ENCODE peak calls at places on chromosomes 6 and 20, in six cellular contexts. T is NCI-H2081; N is activated CD8-positive, alpha-beta memory T cell treated with anti-CD3 and anti-CD28 coated beads, Interleukin-2, amount 50 U/mL, for 48 hours; P is posterior cingulate gyrus; E is transverse colon; O is NCI-H774. B is an unnamed sample.

GRCh38 chr6:110523461-110524021 is 47.1 kb upstream of the SLC22A16 start:
- DNase-seq in E (no peak), O (no peak), N (no peak), T (no peak), P (no peak), B (no peak)

GRCh38 chr20:63309261-63310071 is 16.5 kb downstream of the COL20A1 start:
- DNase-seq in O (no peak), T (no peak), N (peak), P (peak), E (peak), B (peak)

GRCh38 chr6:129863664-129864063 is 2.5 kb upstream of the TMEM244 start:
- DNase-seq in N (no peak), T (no peak), P (no peak), E (no peak), O (no peak), B (no peak)

GRCh38 chr6:41528409-41528963 is 17.7 kb upstream of the FOXP4 start:
- DNase-seq in T (no peak), P (no peak), O (no peak), N (no peak), E (no peak), B (no peak)

GRCh38 chr20:44069203-44069931 is 117.6 kb downstream of the JPH2 start:
- DNase-seq in E (peak), N (peak), P (no peak), O (no peak), T (no peak), B (no peak)

GRCh38 chr20:63178889-63179751 is 36.8 kb downstream of the YTHDF1 start:
- DNase-seq in P (peak), N (peak), E (peak), O (peak), T (peak), B (peak)

GRCh38 chr6:109212683-109213082 is 117.4 kb downstream of the CEP57L1 start:
- DNase-seq in N (no peak), P (no peak), T (no peak), E (no peak), O (no peak), B (no peak)

GRCh38 chr6:43978473-43979360 is 148.5 kb downstream of the MRPL14 start:
- DNase-seq in P (no peak), O (no peak), N (peak), T (no peak), E (no peak), B (no peak)

GRCh38 chr6:13674533-13675190 is 37.0 kb downstream of the RANBP9 start:
- DNase-seq in P (no peak), N (no peak), O (no peak), T (no peak), E (no peak), B (no peak)

GRCh38 chr6:3314621-3315020 is 55.9 kb downstream of the PSMG4 start:
- DNase-seq in E (no peak), T (no peak), P (no peak), N (no peak), O (no peak), B (no peak)

GRCh38 chr6:47787620-47788497 is 6.0 kb downstream of the OPN5 start:
- DNase-seq in P (peak), E (peak), O (peak), T (peak), N (peak), B (peak)

GRCh38 chr6:137878810-137879285 is 11.8 kb downstream of the TNFAIP3 start:
- DNase-seq in P (no peak), N (no peak), E (no peak), T (no peak), O (no peak), B (no peak)

GRCh38 chr6:164106345-164106769 is 691.8 kb downstream of the QKI start:
- DNase-seq in N (no peak), O (no peak), P (peak), E (no peak), T (no peak), B (no peak)

GRCh38 chr20:23752019-23752418 is 1.3 kb upstream of the CST1 start:
- DNase-seq in T (no peak), N (no peak), E (no peak), P (no peak), O (no peak), B (no peak)

GRCh38 chr6:46651006-46651405 is 1.6 kb downstream of the CYP39A1 start:
- DNase-seq in T (no peak), P (no peak), E (no peak), N (no peak), O (no peak), B (no peak)

GRCh38 chr6:125528614-125529013 is 220.8 kb upstream of the HEY2 start:
- DNase-seq in T (no peak), O (no peak), N (no peak), E (no peak), P (no peak), B (no peak)

GRCh38 chr6:38239719-38240451 is 399.8 kb downstream of the BTBD9 start:
- DNase-seq in E (no peak), P (no peak), N (no peak), O (no peak), T (peak), B (peak)

GRCh38 chr6:96716221-96716620 is 121.1 kb downstream of the GPR63 start:
- DNase-seq in N (no peak), P (no peak), O (no peak), T (no peak), E (no peak), B (no peak)

GRCh38 chr6:67615796-67616195 is 1019.3 kb upstream of the ADGRB3 start:
- DNase-seq in N (no peak), E (no peak), P (no peak), T (no peak), O (no peak), B (no peak)

GRCh38 chr6:13235339-13235738 is 93.0 kb downstream of the TBC1D7 start:
- DNase-seq in N (no peak), T (no peak), E (no peak), O (no peak), P (no peak), B (no peak)

GRCh38 chr6:170100046-170100445 is 190.8 kb downstream of the DLL1 start:
- DNase-seq in T (no peak), O (no peak), P (no peak), N (no peak), E (no peak), B (no peak)

GRCh38 chr6:142728367-142728766 is 216.6 kb downstream of the HIVEP2 start:
- DNase-seq in E (peak), O (peak), P (no peak), N (no peak), T (peak), B (peak)

GRCh38 chr6:70103798-70104197 is 199.1 kb downstream of the COL9A1 start:
- DNase-seq in E (no peak), T (no peak), N (no peak), P (no peak), O (no peak), B (no peak)

B was measured in COR-L47.